ENCODE peak calls at places on chromosomes 13 and 19, in ten cellular contexts. A is coronary artery; Y is suprapubic skin; M is fibroblast of lung; V is Caco-2; F is AG04449; T is CD8-positive, alpha-beta T cell; G is heart left ventricle; K is colonic mucosa; C is sigmoid colon. P is an unnamed sample.

GRCh38 chr19:47520839-47521238 is 6.0 kb upstream of the NAPA start:
- DNase-seq in A (no peak), Y (no peak), M (no peak), V (no peak), F (no peak), T (no peak), G (no peak), K (no peak), C (no peak), P (no peak)

GRCh38 chr13:64723735-64724134 is 2506.4 kb downstream of the PCDH9 start:
- DNase-seq in A (no peak), Y (no peak), M (peak), V (peak), F (peak), T (no peak), G (no peak), K (no peak), C (no peak), P (peak)

GRCh38 chr19:56314584-56315075 is at the start of gene ZSCAN5A:
- DNase-seq in A (peak), Y (peak), M (peak), V (peak), F (peak), T (peak), G (peak), K (peak), C (peak), P (peak)

GRCh38 chr19:7263066-7263465 is 31.1 kb downstream of the INSR start:
- DNase-seq in A (no peak), Y (no peak), M (no peak), V (no peak), F (no peak), T (no peak), G (no peak), K (no peak), C (no peak), P (no peak)

GRCh38 chr13:50214514-50214913 is 199.3 kb downstream of the KCNRG start:
- DNase-seq in A (no peak), Y (no peak), M (no peak), V (no peak), F (no peak), T (no peak), G (no peak), K (no peak), C (no peak), P (no peak)

GRCh38 chr19:10762656-10763055 is 44.8 kb downstream of the DNM2 start:
- DNase-seq in A (no peak), Y (no peak), M (no peak), V (peak), F (no peak), T (peak), G (peak), K (peak), C (no peak), P (no peak)

GRCh38 chr19:16660763-16661479 is at the start of gene TMEM38A:
- DNase-seq in A (peak), Y (peak), M (no peak), V (peak), F (no peak), T (peak), G (peak), K (peak), C (peak), P (no peak)

GRCh38 chr13:32211788-32212187 is 103.4 kb downstream of the ZAR1L start:
- DNase-seq in A (no peak), Y (no peak), M (peak), V (no peak), F (peak), T (no peak), G (peak), K (no peak), C (peak), P (peak)

GRCh38 chr13:54640719-54641118 is 1612.1 kb downstream of the OLFM4 start:
- DNase-seq in A (no peak), Y (no peak), M (no peak), V (no peak), F (no peak), T (no peak), G (no peak), K (no peak), C (no peak), P (no peak)

GRCh38 chr13:114145722-114146121 is 13.3 kb upstream of the RASA3 start:
- DNase-seq in A (peak), Y (peak), M (no peak), V (peak), F (no peak), T (no peak), G (no peak), K (no peak), C (peak), P (no peak)

GRCh38 chr13:114144606-114145244 is 12.3 kb upstream of the RASA3 start:
- DNase-seq in A (peak), Y (no peak), M (no peak), V (peak), F (no peak), T (peak), G (no peak), K (no peak), C (peak), P (no peak)

GRCh38 chr13:114142640-114143490 is 10.4 kb upstream of the RASA3 start:
- DNase-seq in A (no peak), Y (peak), M (no peak), V (no peak), F (no peak), T (peak), G (peak), K (peak), C (peak), P (no peak)

GRCh38 chr13:114145256-114145655 is 12.8 kb upstream of the RASA3 start:
- DNase-seq in A (peak), Y (peak), M (no peak), V (peak), F (no peak), T (no peak), G (no peak), K (no peak), C (peak), P (no peak)

DNA sequence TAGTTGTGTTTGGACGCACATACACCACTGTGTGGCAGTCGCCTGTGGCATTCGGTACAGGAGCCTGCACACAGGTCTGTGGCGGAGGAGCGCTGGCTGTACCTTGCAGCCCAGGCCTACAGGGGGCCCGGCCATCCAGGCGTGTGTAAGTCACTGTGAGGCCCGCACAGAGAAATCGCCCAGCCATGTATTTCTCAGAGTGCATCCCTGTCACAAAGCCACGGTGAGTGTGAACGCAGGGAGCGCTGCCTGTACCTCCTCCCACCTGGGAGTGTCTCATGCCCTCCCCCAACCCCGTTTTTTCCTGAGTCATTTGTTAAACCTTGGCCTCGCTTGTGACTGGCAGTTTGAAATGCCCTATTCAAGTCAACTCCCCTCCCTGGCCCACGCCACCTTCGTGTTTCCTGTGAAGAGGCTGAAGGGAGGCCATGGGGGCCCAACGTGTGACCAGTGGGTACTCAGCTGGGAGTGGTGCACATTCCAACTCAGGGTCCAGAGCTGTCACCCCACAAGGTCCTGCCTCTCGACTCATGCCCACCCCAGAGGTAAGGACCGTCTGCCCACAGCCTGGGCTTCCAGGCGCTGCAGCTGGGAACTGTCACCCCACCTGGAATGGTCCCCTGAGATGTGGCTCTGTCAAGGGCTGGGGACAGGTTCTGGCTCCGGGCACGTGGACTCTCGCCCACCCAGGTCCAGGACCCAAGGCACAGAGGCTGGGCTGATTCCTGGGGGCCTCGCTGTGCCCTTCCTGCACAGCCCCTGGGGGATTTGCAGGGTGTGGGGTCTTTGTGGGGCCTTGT is 11.6 kb upstream of the RASA3 start:
- DNase-seq in A (no peak), Y (peak), M (no peak), V (no peak), F (no peak), T (peak), G (peak), K (no peak), C (peak), P (no peak)
- TF ChIP-seq CTCF in A (no peak), Y (no peak), M (no peak), V (peak), F (peak), T (peak), G (no peak), K (no peak), C (no peak), P (peak)

GRCh38 chr13:97436845-97437244 is 2.9 kb downstream of the RAP2A start:
- DNase-seq in A (no peak), Y (no peak), M (no peak), V (no peak), F (no peak), T (no peak), G (no peak), K (no peak), C (no peak), P (no peak)

GRCh38 chr13:97440598-97440997 is 6.6 kb downstream of the RAP2A start:
- DNase-seq in A (no peak), Y (no peak), M (peak), V (no peak), F (no peak), T (no peak), G (no peak), K (no peak), C (no peak), P (no peak)

GRCh38 chr13:97441414-97441813 is 7.4 kb downstream of the RAP2A start:
- DNase-seq in A (no peak), Y (no peak), M (no peak), V (no peak), F (no peak), T (no peak), G (no peak), K (no peak), C (no peak), P (no peak)

GRCh38 chr13:97437729-97438128 is 3.8 kb downstream of the RAP2A start:
- DNase-seq in A (no peak), Y (no peak), M (no peak), V (no peak), F (no peak), T (no peak), G (no peak), K (no peak), C (no peak), P (no peak)

GRCh38 chr13:97439196-97439595 is 5.2 kb downstream of the RAP2A start:
- DNase-seq in A (no peak), Y (no peak), M (no peak), V (no peak), F (no peak), T (no peak), G (no peak), K (no peak), C (no peak), P (no peak)
- H3K4me3 ChIP-seq in A (peak), Y (no peak), M (no peak), V (no peak), F (no peak), T (no peak), G (no peak), K (no peak), C (no peak), P (no peak)

DNA sequence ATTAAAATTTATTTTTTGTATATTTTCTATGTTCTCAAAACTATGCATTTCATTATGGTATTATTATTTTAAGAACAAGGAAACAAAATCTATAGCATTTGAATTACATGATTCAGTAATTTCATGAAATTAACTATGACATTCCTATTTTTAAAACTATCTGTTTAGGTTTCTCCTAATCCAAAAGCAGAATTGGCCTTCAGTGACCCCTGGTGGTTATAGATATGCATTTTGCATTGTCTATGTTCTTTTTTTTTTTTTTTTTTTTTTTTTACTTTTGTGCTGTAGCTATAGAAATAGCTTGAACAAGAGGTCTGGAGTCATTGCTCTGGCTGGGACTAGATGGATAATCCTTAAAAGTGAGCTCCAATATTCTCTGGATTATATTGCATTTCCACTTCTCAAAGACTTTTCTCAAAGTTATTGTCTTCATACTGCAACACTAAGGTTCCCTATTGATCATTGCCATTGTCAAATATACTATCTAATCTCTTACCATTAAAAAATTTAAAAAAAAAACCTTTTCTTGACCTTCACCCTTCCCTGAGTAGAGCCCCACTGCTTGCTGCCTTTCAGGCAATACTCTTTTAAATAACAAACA is 15.9 kb upstream of the DNAJC3 start:
- DNase-seq in A (no peak), Y (no peak), M (peak), V (no peak), F (no peak), T (no peak), G (no peak), K (no peak), C (no peak), P (no peak)
- TF ChIP-seq CTCF in A (no peak), Y (no peak), M (peak), V (peak), F (peak), T (peak), G (peak), K (peak), C (no peak), P (peak)

DNA sequence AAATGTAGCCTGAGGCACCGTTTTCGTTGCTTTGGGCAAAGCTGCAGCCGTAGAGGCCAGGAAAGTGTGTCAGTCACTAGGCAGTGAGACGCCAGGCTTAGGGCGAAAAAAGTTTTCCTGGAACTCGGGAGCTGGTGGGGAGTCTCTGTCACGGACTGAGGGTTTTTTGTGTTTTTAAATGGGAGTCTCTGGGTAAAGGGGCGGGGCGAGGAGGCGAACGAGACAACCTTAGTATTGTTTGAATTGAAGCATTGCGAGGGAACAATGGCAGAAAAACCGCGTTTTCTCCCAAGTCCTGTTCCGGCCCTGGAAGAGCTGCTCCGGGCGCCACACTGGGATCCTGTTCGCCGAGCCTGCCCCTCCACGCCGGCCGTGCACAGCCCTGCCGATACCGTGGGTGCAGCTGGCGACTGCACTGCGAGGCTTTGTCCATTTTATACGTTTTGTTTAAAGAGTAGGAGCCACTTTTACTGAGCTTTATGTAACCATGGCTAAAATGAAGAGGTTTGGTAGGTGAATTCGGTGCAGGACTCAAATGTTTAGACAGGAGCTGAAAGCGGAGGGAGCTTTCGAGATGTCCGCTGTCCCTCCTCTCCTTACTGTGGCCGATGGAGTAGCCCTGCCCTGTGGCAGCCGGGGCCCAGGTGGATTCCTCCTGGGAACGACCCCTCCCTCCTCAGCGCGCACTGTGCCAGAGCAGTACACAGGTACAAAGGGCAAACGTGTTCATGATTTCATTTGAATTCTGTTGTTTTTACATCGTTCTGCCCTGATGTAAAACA is 1.5 kb downstream of the COL4A2 start:
- DNase-seq in A (peak), Y (no peak), M (peak), V (no peak), F (no peak), T (no peak), G (no peak), K (peak), C (peak), P (no peak)
- H3K4me3 ChIP-seq in A (peak), Y (peak), M (peak), V (no peak), F (peak), T (no peak), G (peak), K (peak), C (peak), P (peak)

DNA sequence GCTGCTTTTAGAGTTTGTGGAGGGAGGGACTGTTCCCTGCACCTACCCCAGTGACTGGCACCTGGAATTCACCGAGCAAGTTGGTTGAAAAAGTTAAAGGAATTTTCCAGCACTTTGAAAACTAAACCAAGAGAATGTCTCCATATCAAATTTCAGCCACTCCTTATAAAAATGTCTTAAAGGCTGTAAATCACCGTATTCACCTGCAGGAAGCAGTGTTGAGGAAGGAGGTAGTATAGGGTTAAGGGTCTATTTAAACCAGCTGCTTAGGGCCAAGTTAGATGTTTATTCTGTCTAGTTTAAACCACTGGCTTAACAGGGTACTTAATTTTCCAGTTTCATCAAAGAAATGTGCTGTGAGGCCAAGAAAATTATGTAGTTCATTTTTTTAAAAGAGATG is 3.8 kb upstream of the RAB20 start:
- DNase-seq in A (no peak), Y (no peak), M (no peak), V (no peak), F (no peak), T (no peak), G (no peak), K (no peak), C (no peak), P (no peak)
- TF ChIP-seq CTCF in A (no peak), Y (no peak), M (peak), V (no peak), F (no peak), T (no peak), G (no peak), K (no peak), C (no peak), P (no peak)

DNA sequence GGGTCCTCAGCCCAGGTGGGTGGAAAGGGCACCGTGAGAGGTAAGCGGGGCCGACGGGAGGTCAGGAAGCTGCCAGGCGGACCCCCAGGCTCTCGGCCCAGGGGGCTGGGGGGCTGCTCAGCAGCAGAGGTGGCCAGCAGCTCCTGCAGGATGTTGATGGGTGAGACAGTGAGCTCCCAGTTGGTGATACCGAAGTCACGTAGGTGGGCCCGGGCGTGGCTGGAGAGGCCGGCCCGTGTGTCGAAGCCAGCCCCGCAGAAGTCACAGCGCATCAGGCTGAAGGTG is 13.0 kb downstream of the WIZ start:
- DNase-seq in A (no peak), Y (no peak), M (no peak), V (no peak), F (no peak), T (no peak), G (no peak), K (no peak), C (no peak), P (no peak)
- H3K4me3 ChIP-seq in A (no peak), Y (no peak), M (no peak), V (no peak), F (no peak), T (no peak), G (no peak), K (no peak), C (no peak), P (no peak)